ENCODE peak calls at places on chromosomes 4 and X, in ten cellular contexts. A is NCI-H1105; K is aorta; P is activated T-cell treated with anti-CD3 and anti-CD28 coated beads, Interleukin-2, amount 50 U/mL, for 4 hours; Q is DMS53; B is naive thymus-derived CD8-positive, alpha-beta T cell; U is iris pigment epithelial cell; V is NCI-H748 treated with DMSO at 0.1 percent for 48 hours; X is Calu3; O is neuronal stem cell. J is an unnamed sample.

GRCh38 chr4:16627999-16628398 is 270.4 kb downstream of the LDB2 start:
- DNase-seq in A (no peak), K (no peak), P (no peak), Q (no peak), B (no peak), U (peak), V (no peak), X (no peak), O (no peak), J (no peak)

GRCh38 chrX:50100188-50100587 is 100.6 kb downstream of the AKAP4 start:
- DNase-seq in A (no peak), K (no peak), P (no peak), Q (peak), B (peak), U (no peak), V (no peak), X (peak), O (no peak), J (no peak)

GRCh38 chrX:150897371-150898319 is 823 bp downstream of the CD99L2 start:
- DNase-seq in A (peak), K (peak), P (peak), Q (peak), B (peak), U (no peak), V (peak), X (peak), O (no peak), J (peak)

GRCh38 chr4:71382569-71383560 is 44.0 kb downstream of the SLC4A4 start:
- DNase-seq in A (no peak), K (no peak), P (no peak), Q (no peak), B (no peak), U (no peak), V (no peak), X (no peak), O (no peak), J (no peak)

GRCh38 chr4:10295326-10295725 is 161.9 kb downstream of the ZNF518B start:
- DNase-seq in A (no peak), K (no peak), P (no peak), Q (no peak), B (no peak), U (no peak), V (no peak), X (no peak), O (no peak), J (no peak)

GRCh38 chrX:45445745-45446412 is 245.2 kb upstream of the DIPK2B start:
- DNase-seq in A (no peak), K (no peak), P (no peak), Q (peak), B (no peak), U (peak), V (no peak), X (no peak), O (no peak), J (no peak)

GRCh38 chr4:78004270-78004669 is 52.9 kb upstream of the FRAS1 start:
- DNase-seq in A (no peak), K (no peak), P (no peak), Q (no peak), B (no peak), U (peak), V (no peak), X (no peak), O (no peak), J (no peak)

GRCh38 chr4:75087865-75088264 is 154.9 kb downstream of the PARM1 start:
- DNase-seq in A (no peak), K (no peak), P (no peak), Q (no peak), B (no peak), U (no peak), V (no peak), X (no peak), O (no peak), J (no peak)

GRCh38 chrX:133267621-133268020 is 49.5 kb upstream of the TFDP3 start:
- DNase-seq in A (no peak), K (no peak), P (no peak), Q (no peak), B (no peak), U (no peak), V (no peak), X (no peak), O (no peak), J (no peak)

GRCh38 chr4:20348411-20348810 is 96.7 kb downstream of the SLIT2 start:
- DNase-seq in A (no peak), K (peak), P (no peak), Q (no peak), B (no peak), U (no peak), V (no peak), X (no peak), O (no peak), J (no peak)

GRCh38 chr4:59920414-59920813 is 1279.7 kb upstream of the ADGRL3 start:
- DNase-seq in A (no peak), K (no peak), P (no peak), Q (no peak), B (no peak), U (no peak), V (no peak), X (no peak), O (peak), J (no peak)

GRCh38 chr4:94603170-94603747 is 151.5 kb downstream of the PDLIM5 start:
- DNase-seq in A (no peak), K (peak), P (no peak), Q (no peak), B (no peak), U (peak), V (no peak), X (no peak), O (no peak), J (no peak)

J was measured in transverse colon.